ENCODE peak calls at places on chromosomes 7 and 10, in four cellular contexts. D, K, M and B are unnamed samples.

GRCh38 chr7:158863611-158864506 is 7.5 kb downstream of the DYNC2I1 start:
- DNase-seq in D (no peak), K (no peak), M (peak), B (peak)

GRCh38 chr7:116738378-116738777 is 66.4 kb downstream of the MET start:
- DNase-seq in D (no peak), K (no peak), M (no peak), B (no peak)

GRCh38 chr10:13794982-13795381 is 208.2 kb downstream of the PRPF18 start:
- DNase-seq in D (no peak), K (no peak), M (no peak), B (no peak)

GRCh38 chr7:155188821-155189599 is 108.7 kb upstream of the INSIG1 start:
- DNase-seq in D (no peak), K (no peak), M (no peak), B (no peak)

GRCh38 chr10:69901623-69902505 is 100.2 kb downstream of the COL13A1 start:
- DNase-seq in D (no peak), K (peak), M (peak), B (no peak)

GRCh38 chr7:17239683-17240521 is 58.5 kb upstream of the AHR start:
- DNase-seq in D (no peak), K (no peak), M (no peak), B (no peak)

GRCh38 chr7:155166108-155166507 is 96.0 kb downstream of the HTR5A start:
- DNase-seq in D (no peak), K (peak), M (no peak), B (no peak)

GRCh38 chr7:150412016-150412415 is 32.9 kb downstream of the ZNF775 start:
- DNase-seq in D (no peak), K (no peak), M (no peak), B (no peak)

GRCh38 chr7:15801565-15801964 is 115.1 kb upstream of the MEOX2 start:
- DNase-seq in D (no peak), K (no peak), M (no peak), B (no peak)

GRCh38 chr7:676246-676971 is 50.1 kb upstream of the DNAAF5 start:
- DNase-seq in D (no peak), K (no peak), M (no peak), B (no peak)

GRCh38 chr10:86964847-86965190 is 3.5 kb upstream of the ADIRF start:
- DNase-seq in D (no peak), K (no peak), M (no peak), B (no peak)

GRCh38 chr10:49081532-49082275 is 33.6 kb downstream of the VSTM4 start:
- DNase-seq in D (peak), K (no peak), M (no peak), B (no peak)

GRCh38 chr7:40700653-40701475 is 566.1 kb downstream of the SUGCT start:
- DNase-seq in D (no peak), K (no peak), M (no peak), B (no peak)